ENCODE peak calls at places on chromosomes 13 and 19, in nine cellular contexts. B is stimulated activated CD8-positive, alpha-beta memory T cell treated with anti-CD3 and anti-CD28 coated beads, Interleukin-4, amount 100 ng/mL, for 4 hours; U is tibial nerve; K is effector CD4-positive, alpha-beta T cell; N is germinal center; F is HFFc6; T is AG09309; H is activated naive CD8-positive, alpha-beta T cell treated with anti-CD3 and anti-CD28 coated beads, Interleukin-2, amount 50 U/mL, for 24 hours; S is ovary. E is an unnamed sample.

GRCh38 chr13:95207769-95208366 is 93.4 kb downstream of the ABCC4 start:
- DNase-seq in B (no peak), U (no peak), K (no peak), N (peak), F (no peak), T (no peak), H (no peak), S (no peak), E (no peak)

GRCh38 chr13:45073809-45074208 is 46.5 kb upstream of the GTF2F2 start:
- DNase-seq in B (no peak), U (no peak), K (no peak), N (no peak), F (no peak), T (no peak), H (no peak), S (no peak), E (no peak)

GRCh38 chr19:38729653-38730469 is 14.4 kb downstream of the CAPN12 start:
- DNase-seq in B (peak), U (no peak), K (peak), N (peak), F (peak), T (no peak), H (peak), S (peak), E (peak)

GRCh38 chr13:50905256-50905655 is 4.3 kb upstream of the RNASEH2B start:
- DNase-seq in B (no peak), U (no peak), K (no peak), N (no peak), F (no peak), T (no peak), H (no peak), S (no peak), E (no peak)

GRCh38 chr19:1324792-1325567 is 39.3 kb downstream of the EFNA2 start:
- DNase-seq in B (no peak), U (peak), K (no peak), N (no peak), F (peak), T (no peak), H (peak), S (peak), E (no peak)

GRCh38 chr13:102049853-102050252 is 352.0 kb downstream of the FGF14 start:
- DNase-seq in B (no peak), U (no peak), K (no peak), N (no peak), F (no peak), T (no peak), H (no peak), S (no peak), E (no peak)

GRCh38 chr13:25085125-25085742 is 10.7 kb upstream of the PABPC3 start:
- DNase-seq in B (no peak), U (no peak), K (no peak), N (peak), F (peak), T (peak), H (peak), S (no peak), E (no peak)

GRCh38 chr13:30186644-30187431 is 120.5 kb downstream of the KATNAL1 start:
- DNase-seq in B (no peak), U (no peak), K (no peak), N (no peak), F (no peak), T (no peak), H (no peak), S (no peak), E (no peak)

GRCh38 chr19:1041835-1042685 is 2.2 kb downstream of the ABCA7 start:
- DNase-seq in B (no peak), U (no peak), K (no peak), N (no peak), F (no peak), T (no peak), H (no peak), S (no peak), E (no peak)

GRCh38 chr19:35347930-35348298 is 212 bp downstream of the FFAR1 start:
- DNase-seq in B (no peak), U (no peak), K (no peak), N (no peak), F (no peak), T (no peak), H (no peak), S (no peak), E (no peak)

GRCh38 chr13:33322474-33322827 is 36.9 kb upstream of the STARD13 start:
- DNase-seq in B (no peak), U (no peak), K (no peak), N (no peak), F (peak), T (no peak), H (no peak), S (peak), E (no peak)

GRCh38 chr13:52432456-52432855 is 18.0 kb downstream of the VPS36 start:
- DNase-seq in B (no peak), U (no peak), K (no peak), N (no peak), F (no peak), T (no peak), H (no peak), S (no peak), E (no peak)

GRCh38 chr19:5738423-5738822 is 18.0 kb downstream of the CATSPERD start:
- DNase-seq in B (no peak), U (no peak), K (no peak), N (no peak), F (peak), T (no peak), H (no peak), S (no peak), E (no peak)

GRCh38 chr13:93183302-93183701 is 43.3 kb upstream of the GPC6 start:
- DNase-seq in B (no peak), U (no peak), K (no peak), N (no peak), F (no peak), T (no peak), H (no peak), S (no peak), E (no peak)

GRCh38 chr13:31168736-31169135 is 7.0 kb upstream of the HSPH1 start:
- DNase-seq in B (no peak), U (no peak), K (no peak), N (no peak), F (no peak), T (no peak), H (no peak), S (no peak), E (no peak)

GRCh38 chr13:37058801-37059135 is 720 bp downstream of the SUPT20H start:
- DNase-seq in B (no peak), U (no peak), K (no peak), N (peak), F (no peak), T (no peak), H (peak), S (no peak), E (no peak)

GRCh38 chr13:46553521-46553885 is 533 bp downstream of the LRCH1 start:
- DNase-seq in B (no peak), U (no peak), K (no peak), N (peak), F (no peak), T (no peak), H (no peak), S (peak), E (no peak)

GRCh38 chr19:19549804-19550453 is 11.9 kb downstream of the CILP2 start:
- DNase-seq in B (no peak), U (no peak), K (no peak), N (no peak), F (no peak), T (no peak), H (no peak), S (no peak), E (no peak)

GRCh38 chr19:55228403-55229031 is at the start of gene TMEM86B:
- DNase-seq in B (no peak), U (no peak), K (no peak), N (no peak), F (no peak), T (no peak), H (no peak), S (no peak), E (no peak)

GRCh38 chr19:55206664-55207500 is 2.4 kb downstream of the PTPRH start:
- DNase-seq in B (no peak), U (peak), K (no peak), N (no peak), F (peak), T (peak), H (peak), S (peak), E (no peak)

GRCh38 chr19:48913114-48913513 is 13.0 kb downstream of the NUCB1 start:
- DNase-seq in B (no peak), U (no peak), K (peak), N (peak), F (no peak), T (no peak), H (no peak), S (no peak), E (no peak)